ENCODE peak calls at places on chromosomes 2 and 18, in six cellular contexts. One of them, this sample, is unnamed.

GRCh38 chr18:12946549-12947354 is 1.1 kb upstream of the SEH1L start:
- DNase-seq in GM12865: peak; percentile 36
- DNase-seq in NCI-H1417 treated with DMSO at 0.1 percent for 48 hours: no peak
- DNase-seq in A673: peak; percentile 86
- DNase-seq in mesothelial cell of epicardium: no peak
- DNase-seq in CD4-positive, alpha-beta T cell: no peak
- DNase-seq in this sample: no peak

GRCh38 chr2:46082531-46083485 is 214.4 kb upstream of the EPAS1 start:
- DNase-seq in GM12865: no peak
- DNase-seq in NCI-H1417 treated with DMSO at 0.1 percent for 48 hours: no peak
- DNase-seq in A673: no peak
- DNase-seq in mesothelial cell of epicardium: no peak
- DNase-seq in CD4-positive, alpha-beta T cell: no peak
- DNase-seq in this sample: peak; percentile 28

GRCh38 chr2:148959745-148960144 is 78.8 kb upstream of the LYPD6B start:
- DNase-seq in GM12865: no peak
- DNase-seq in NCI-H1417 treated with DMSO at 0.1 percent for 48 hours: no peak
- DNase-seq in A673: no peak
- DNase-seq in mesothelial cell of epicardium: no peak
- DNase-seq in CD4-positive, alpha-beta T cell: no peak
- DNase-seq in this sample: no peak

GRCh38 chr2:207754498-207755383 is 15.0 kb downstream of the FZD5 start:
- DNase-seq in GM12865: no peak
- DNase-seq in NCI-H1417 treated with DMSO at 0.1 percent for 48 hours: no peak
- DNase-seq in A673: no peak
- DNase-seq in mesothelial cell of epicardium: no peak
- DNase-seq in CD4-positive, alpha-beta T cell: no peak
- DNase-seq in this sample: no peak

GRCh38 chr2:225735844-225736243 is 336.3 kb downstream of the NYAP2 start:
- DNase-seq in GM12865: no peak
- DNase-seq in NCI-H1417 treated with DMSO at 0.1 percent for 48 hours: no peak
- DNase-seq in A673: peak; percentile 86
- DNase-seq in mesothelial cell of epicardium: no peak
- DNase-seq in CD4-positive, alpha-beta T cell: no peak
- DNase-seq in this sample: no peak

GRCh38 chr2:113218283-113219091 is 44.7 kb downstream of the PSD4 start:
- DNase-seq in GM12865: no peak
- DNase-seq in NCI-H1417 treated with DMSO at 0.1 percent for 48 hours: no peak
- DNase-seq in A673: no peak
- DNase-seq in mesothelial cell of epicardium: no peak
- DNase-seq in CD4-positive, alpha-beta T cell: no peak
- DNase-seq in this sample: no peak

GRCh38 chr2:128585706-128586105 is 267.0 kb upstream of the HS6ST1 start:
- DNase-seq in GM12865: no peak
- DNase-seq in NCI-H1417 treated with DMSO at 0.1 percent for 48 hours: no peak
- DNase-seq in A673: no peak
- DNase-seq in mesothelial cell of epicardium: no peak
- DNase-seq in CD4-positive, alpha-beta T cell: no peak
- DNase-seq in this sample: no peak

GRCh38 chr2:229154381-229154780 is 116.7 kb downstream of the PID1 start:
- DNase-seq in GM12865: no peak
- DNase-seq in NCI-H1417 treated with DMSO at 0.1 percent for 48 hours: no peak
- DNase-seq in A673: no peak
- DNase-seq in mesothelial cell of epicardium: no peak
- DNase-seq in CD4-positive, alpha-beta T cell: no peak
- DNase-seq in this sample: no peak

GRCh38 chr2:132871829-132872228 is 201.8 kb upstream of the LYPD1 start:
- DNase-seq in GM12865: no peak
- DNase-seq in NCI-H1417 treated with DMSO at 0.1 percent for 48 hours: no peak
- DNase-seq in A673: no peak
- DNase-seq in mesothelial cell of epicardium: no peak
- DNase-seq in CD4-positive, alpha-beta T cell: no peak
- DNase-seq in this sample: no peak

GRCh38 chr18:72849671-72850070 is 18.1 kb downstream of the NETO1 start:
- DNase-seq in GM12865: no peak
- DNase-seq in NCI-H1417 treated with DMSO at 0.1 percent for 48 hours: no peak
- DNase-seq in A673: no peak
- DNase-seq in mesothelial cell of epicardium: no peak
- DNase-seq in CD4-positive, alpha-beta T cell: no peak
- DNase-seq in this sample: no peak

This sample was measured in KG1.